ENCODE peak calls at places on chromosomes 12 and 14, in eight cellular contexts. G is activated CD8-positive, alpha-beta memory T cell treated with anti-CD3 and anti-CD28 coated beads for 48 hours; F is Panc1; D is fibroblast of mammary gland; K is nucleus accumbens; E is hypothalamus; S is fibroblast of pulmonary artery; A is stimulated activated CD8-positive, alpha-beta memory T cell treated with anti-CD3 and anti-CD28 coated beads, Interleukin-12 subunit alpha, Interleukin-12 subunit beta, amount 100 ng/mL, for 1 hour. Q is an unnamed sample.
A peak's percentile ranks its signal among the peaks of the same experiment; 100 is the strongest.

GRCh38 chr12:75007133-75007532 is 202.5 kb downstream of the KCNC2 start:
- DNase-seq in D (no peak), E (no peak), F (no peak), S (no peak), G (no peak), A (no peak), K (no peak), Q (no peak)

GRCh38 chr14:99666533-99666932 is 17.6 kb upstream of the CYP46A1 start:
- DNase-seq in D (no peak), G (no peak), K (no peak), A (no peak), F (no peak), S (no peak), E (no peak), Q (no peak)

GRCh38 chr14:88242426-88242825 is 80.6 kb downstream of the KCNK10 start:
- DNase-seq in A (no peak), S (no peak), D (no peak), K (no peak), E (no peak), G (no peak), F (no peak), Q (no peak)

GRCh38 chr14:20632831-20633771 is 8.4 kb downstream of the OR6S1 start:
- DNase-seq in F (peak; percentile 94), G (no peak), S (peak; percentile 65), E (no peak), A (no peak), D (peak; percentile 91), K (no peak), Q (peak; percentile 76)

GRCh38 chr12:3700861-3701260 is 52.0 kb downstream of the CRACR2A start:
- DNase-seq in D (peak; percentile 76), E (no peak), K (no peak), A (no peak), F (no peak), G (no peak), S (peak; percentile 63), Q (no peak)

GRCh38 chr12:111246477-111247011 is 122.4 kb downstream of the PHETA1 start:
- DNase-seq in F (no peak), A (no peak), D (no peak), K (no peak), S (no peak), E (no peak), G (no peak), Q (no peak)

GRCh38 chr12:54601841-54602240 is 13.4 kb upstream of the PPP1R1A start:
- DNase-seq in F (no peak), D (peak; percentile 21), S (no peak), E (no peak), A (no peak), G (no peak), K (no peak), Q (no peak)

GRCh38 chr12:26648999-26649398 is 184.0 kb downstream of the ITPR2 start:
- DNase-seq in S (peak; percentile 33), D (no peak), K (no peak), F (no peak), A (no peak), E (no peak), G (no peak), Q (no peak)

GRCh38 chr14:101132051-101132541 is 228.6 kb upstream of the RTL1 start:
- DNase-seq in A (no peak), G (no peak), E (no peak), F (no peak), K (no peak), D (no peak), S (no peak), Q (no peak)

GRCh38 chr14:100246136-100246535 is 7.2 kb downstream of the YY1 start:
- DNase-seq in D (no peak), G (no peak), F (no peak), A (no peak), E (no peak), S (no peak), K (no peak), Q (no peak)

GRCh38 chr14:51547260-51547659 is 104.5 kb upstream of the FRMD6 start:
- DNase-seq in G (no peak), S (peak; percentile 99), D (peak; percentile 100), E (no peak), F (peak; percentile 96), A (no peak), K (no peak), Q (no peak)

GRCh38 chr12:51217133-51217967 is 512 bp downstream of the POU6F1 start:
- DNase-seq in F (no peak), K (peak; percentile 66), D (peak; percentile 15), A (peak; percentile 23), G (peak; percentile 5), S (peak; percentile 15), E (peak; percentile 18), Q (peak; percentile 32)

GRCh38 chr14:41541333-41541732 is 65.3 kb upstream of the LRFN5 start:
- DNase-seq in A (no peak), F (no peak), G (no peak), S (no peak), D (no peak), K (no peak), E (no peak), Q (no peak)

Q was measured in CD4-positive, CD25-positive, alpha-beta regulatory T cell.